ENCODE peak calls at places on chromosomes 12 and 14, in seven cellular contexts. J, V, R, F, O, W and S are unnamed samples.
A peak's percentile ranks its signal among the peaks of the same experiment; 100 is the strongest.

GRCh38 chr14:99354166-99354875 is 82.3 kb upstream of the BCL11B start:
- DNase-seq in J (no peak), V (no peak), R (no peak), F (no peak), O (no peak), W (no peak), S (no peak)

GRCh38 chr14:47044841-47045240 is 393.3 kb upstream of the RPL10L start:
- DNase-seq in J (no peak), V (peak; percentile 8), R (no peak), F (no peak), O (no peak), W (no peak), S (no peak)

GRCh38 chr14:52791204-52792096 is at the start of gene GNPNAT1:
- DNase-seq in J (peak; percentile 79), V (peak; percentile 87), R (peak; percentile 74), F (peak; percentile 80), O (peak; percentile 95), W (peak; percentile 62), S (peak; percentile 93)

GRCh38 chr12:44154128-44154527 is 318.2 kb downstream of the TMEM117 start:
- DNase-seq in J (no peak), V (no peak), R (no peak), F (no peak), O (no peak), W (no peak), S (no peak)

GRCh38 chr12:57278465-57279453 is 27.8 kb upstream of the STAC3 start:
- DNase-seq in J (no peak), V (no peak), R (no peak), F (no peak), O (no peak), W (no peak), S (no peak)

GRCh38 chr14:105931808-105932483 is 405.6 kb downstream of the TMEM121 start:
- DNase-seq in J (no peak), V (no peak), R (no peak), F (no peak), O (peak; percentile 8), W (no peak), S (no peak)

GRCh38 chr12:26678697-26679660 is 154.0 kb downstream of the ITPR2 start:
- DNase-seq in J (no peak), V (no peak), R (no peak), F (no peak), O (no peak), W (no peak), S (no peak)

GRCh38 chr12:124626841-124627502 is 59.6 kb upstream of the NCOR2 start:
- DNase-seq in J (peak; percentile 61), V (no peak), R (peak; percentile 79), F (no peak), O (no peak), W (no peak), S (no peak)

GRCh38 chr12:116969615-116970575 is 59.1 kb downstream of the FBXW8 start:
- DNase-seq in J (no peak), V (no peak), R (no peak), F (no peak), O (no peak), W (no peak), S (no peak)

GRCh38 chr12:3116106-3116898 is 39.1 kb downstream of the TSPAN9 start:
- DNase-seq in J (no peak), V (no peak), R (no peak), F (no peak), O (no peak), W (no peak), S (no peak)

GRCh38 chr12:110577717-110578521 is 5.2 kb downstream of the PPTC7 start:
- DNase-seq in J (no peak), V (peak; percentile 62), R (no peak), F (no peak), O (no peak), W (peak; percentile 61), S (peak; percentile 53)

GRCh38 chr12:62848418-62848817 is 86.5 kb downstream of the PPM1H start:
- DNase-seq in J (no peak), V (peak; percentile 43), R (no peak), F (no peak), O (no peak), W (no peak), S (no peak)

GRCh38 chr12:101108130-101108529 is 101.9 kb downstream of the SLC5A8 start:
- DNase-seq in J (no peak), V (no peak), R (no peak), F (no peak), O (no peak), W (no peak), S (no peak)

GRCh38 chr12:121799175-121799841 is 4.5 kb upstream of the SETD1B start:
- DNase-seq in J (peak; percentile 82), V (peak; percentile 72), R (peak; percentile 63), F (peak; percentile 42), O (peak; percentile 78), W (no peak), S (peak; percentile 57)

GRCh38 chr12:18805516-18806248 is 67.8 kb downstream of the CAPZA3 start:
- DNase-seq in J (no peak), V (no peak), R (no peak), F (no peak), O (no peak), W (no peak), S (no peak)

GRCh38 chr12:81610955-81611889 is 147.9 kb downstream of the PPFIA2 start:
- DNase-seq in J (no peak), V (no peak), R (no peak), F (no peak), O (no peak), W (no peak), S (no peak)

GRCh38 chr12:66813137-66813867 is 134.4 kb upstream of the GRIP1 start:
- DNase-seq in J (no peak), V (peak; percentile 28), R (no peak), F (no peak), O (no peak), W (no peak), S (no peak)

GRCh38 chr12:104790296-104791125 is 167.6 kb downstream of the SLC41A2 start:
- DNase-seq in J (no peak), V (peak; percentile 28), R (peak; percentile 30), F (no peak), O (peak; percentile 56), W (no peak), S (peak; percentile 31)

GRCh38 chr14:30624132-30624423 is 2.0 kb downstream of the SCFD1 start:
- DNase-seq in J (no peak), V (no peak), R (no peak), F (no peak), O (no peak), W (no peak), S (no peak)
- TF ChIP-seq CTCF in J (no peak), V (no peak), R (no peak), F (no peak), O (no peak), W (no peak), S (no peak)

GRCh38 chr14:42532194-42532593 is 925.5 kb downstream of the LRFN5 start:
- DNase-seq in J (no peak), V (no peak), R (no peak), F (no peak), O (no peak), W (no peak), S (no peak)

GRCh38 chr14:42533476-42533875 is 926.8 kb downstream of the LRFN5 start:
- DNase-seq in J (no peak), V (no peak), R (no peak), F (no peak), O (no peak), W (no peak), S (no peak)

DNA sequence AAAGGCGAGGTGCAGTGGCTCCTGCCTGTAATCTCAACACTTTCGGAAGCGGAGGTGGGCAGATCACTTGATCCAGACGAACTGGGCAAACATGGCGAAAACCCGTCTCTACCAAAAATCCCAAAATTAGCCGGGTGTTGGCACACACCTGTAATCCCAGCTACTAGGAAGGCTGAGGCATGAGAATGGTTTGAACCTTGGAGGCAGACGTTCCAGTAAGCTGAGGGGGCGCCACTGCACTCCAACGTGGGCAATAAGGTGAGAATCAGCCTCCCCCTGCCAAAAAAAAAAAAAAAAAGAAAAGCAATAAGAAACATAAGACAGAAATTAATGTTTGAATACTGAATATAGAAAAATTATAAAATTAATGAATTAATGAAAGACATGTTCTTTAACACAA is 928.7 kb downstream of the LRFN5 start:
- DNase-seq in J (no peak), V (no peak), R (no peak), F (no peak), O (no peak), W (no peak), S (no peak)
- TF ChIP-seq CTCF in J (no peak), V (no peak), R (no peak), F (no peak), O (no peak), W (no peak), S (no peak)

DNA sequence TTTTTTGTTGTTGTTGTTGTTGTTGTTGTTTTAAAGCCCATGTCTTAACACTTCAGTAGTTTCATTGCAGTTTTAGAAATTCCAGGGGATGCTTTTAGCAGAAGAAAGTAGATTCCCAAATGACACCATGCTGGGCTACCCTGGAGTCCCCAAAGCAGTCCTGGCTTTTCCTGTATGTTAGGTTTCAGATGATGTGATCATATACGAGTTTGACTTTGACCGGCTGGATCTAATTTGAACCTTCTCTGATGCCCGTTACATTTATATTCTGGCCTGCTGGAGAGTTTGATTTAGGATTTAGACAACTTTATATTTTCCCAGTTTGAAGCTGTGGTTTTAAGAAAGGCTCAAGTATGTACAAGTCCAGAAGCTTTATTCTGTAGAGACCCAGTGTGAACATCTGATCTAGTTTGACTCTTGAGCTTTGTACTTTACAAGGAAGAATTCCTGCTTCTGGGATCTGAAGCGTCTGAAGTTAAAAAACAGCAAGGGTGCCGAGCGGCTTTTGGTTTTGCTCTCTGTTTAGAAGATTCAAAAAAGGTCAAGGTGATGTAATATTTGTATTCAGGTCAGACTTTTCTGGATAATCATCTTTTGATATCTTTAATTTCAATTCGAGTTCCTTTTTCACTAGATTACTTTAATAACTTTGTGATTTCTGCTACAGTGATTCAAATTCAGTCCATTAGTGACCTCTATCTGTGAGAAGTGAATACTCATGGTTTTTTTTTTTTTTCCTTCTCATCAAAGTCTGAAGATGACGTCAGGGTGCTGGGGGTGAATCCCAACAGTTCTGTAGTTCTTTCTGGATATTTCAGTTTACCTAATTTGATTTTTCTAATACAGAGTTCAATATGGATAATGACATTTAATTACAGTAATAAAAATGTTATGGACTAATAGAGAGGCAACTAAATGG is 6.2 kb downstream of the FLRT2 start:
- DNase-seq in J (no peak), V (no peak), R (no peak), F (no peak), O (no peak), W (no peak), S (no peak)
- TF ChIP-seq CTCF in J (no peak), V (no peak), R (peak; percentile 34), F (peak; percentile 36), O (peak; percentile 35), W (no peak), S (no peak)

DNA sequence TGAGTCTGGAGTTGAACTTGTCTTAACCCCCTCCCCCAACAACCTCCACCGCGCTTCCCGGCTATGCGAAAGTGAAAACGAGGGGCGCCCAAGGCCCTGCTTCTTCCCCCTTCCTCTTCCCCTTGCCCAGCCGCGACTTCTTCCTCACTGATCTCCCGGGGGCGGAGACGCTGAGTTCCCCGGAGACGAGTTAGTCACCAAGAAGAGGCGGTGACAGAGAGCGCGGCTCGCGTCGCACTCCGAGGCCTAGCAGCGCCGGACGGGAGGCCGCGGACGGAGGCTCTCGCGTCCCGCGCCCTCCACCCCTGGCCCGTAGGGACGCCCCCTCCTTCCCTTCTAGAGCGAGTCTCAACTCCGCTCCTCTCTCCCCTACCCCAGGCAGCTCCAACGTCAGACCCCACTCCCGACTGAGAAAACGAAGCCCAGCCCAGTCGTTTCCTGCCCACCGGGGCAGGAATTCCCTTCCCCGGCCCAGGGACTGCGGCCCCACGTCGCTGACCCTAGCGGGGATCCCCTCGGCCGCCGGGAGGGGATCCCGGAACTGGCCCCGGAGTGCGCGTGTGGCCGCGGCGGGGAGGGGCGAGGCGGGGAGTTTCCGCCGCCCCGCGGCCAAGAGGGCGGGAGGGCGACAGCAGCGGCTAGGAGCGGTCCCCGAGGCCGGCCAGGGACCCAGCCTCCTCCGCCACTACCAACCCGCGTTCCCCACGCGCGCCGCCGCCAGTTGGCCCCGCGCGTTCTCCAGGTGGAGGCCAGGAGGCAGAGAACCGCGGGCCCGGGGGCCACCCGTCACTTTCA is 1.4 kb downstream of the BAZ1A start:
- DNase-seq in J (peak; percentile 87), V (peak; percentile 72), R (peak; percentile 78), F (peak; percentile 77), O (peak; percentile 82), W (peak; percentile 73), S (peak; percentile 85)
- TF ChIP-seq CTCF in J (no peak), V (no peak), R (no peak), F (no peak), O (no peak), W (peak; percentile 3), S (no peak)